ENCODE peak calls at places on chromosomes 3 and 15, in five cellular contexts. L is mucosa of descending colon, R is heart left ventricle, O is choroid plexus epithelial cell, J is hepatocyte. M is an unnamed sample.

GRCh38 chr3:28615071-28615470 is 266.4 kb upstream of the AZI2 start:
- DNase-seq in L (no peak), R (no peak), O (no peak), J (no peak), M (no peak)

GRCh38 chr3:157938154-157938774 is 168.0 kb downstream of the SHOX2 start:
- DNase-seq in L (no peak), R (no peak), O (peak), J (no peak), M (no peak)

GRCh38 chr3:36837089-36837488 is 72.7 kb upstream of the DCLK3 start:
- DNase-seq in L (no peak), R (no peak), O (peak), J (no peak), M (no peak)

GRCh38 chr15:92116320-92116719 is 262.8 kb downstream of the SLCO3A1 start:
- DNase-seq in L (no peak), R (no peak), O (no peak), J (no peak), M (no peak)

GRCh38 chr15:58438956-58439355 is 7.2 kb downstream of the LIPC start:
- DNase-seq in L (no peak), R (peak), O (peak), J (peak), M (no peak)

GRCh38 chr15:85579957-85580694 is 199.7 kb downstream of the AKAP13 start:
- DNase-seq in L (peak), R (peak), O (peak), J (peak), M (no peak)

GRCh38 chr3:51813539-51813938 is 34.5 kb upstream of the IQCF6 start:
- DNase-seq in L (no peak), R (peak), O (no peak), J (no peak), M (no peak)

GRCh38 chr15:95486224-95486623 is 844.3 kb upstream of the NR2F2 start:
- DNase-seq in L (no peak), R (no peak), O (no peak), J (no peak), M (no peak)

GRCh38 chr15:45102226-45102625 is 11.7 kb downstream of the DUOX2 start:
- DNase-seq in L (no peak), R (no peak), O (no peak), J (no peak), M (no peak)

GRCh38 chr15:41416742-41417417 is at the start of gene RTF1:
- DNase-seq in L (peak), R (peak), O (peak), J (peak), M (peak)

GRCh38 chr15:43241100-43241499 is 20.3 kb upstream of the EPB42 start:
- DNase-seq in L (no peak), R (peak), O (peak), J (no peak), M (no peak)
- TF ChIP-seq CTCF in L (no peak), R (no peak), O (no peak), J (no peak), M (no peak)

GRCh38 chr3:86239956-86240355 is 751.0 kb downstream of the VGLL3 start:
- DNase-seq in L (no peak), R (no peak), O (peak), J (no peak), M (no peak)

GRCh38 chr3:86244897-86245296 is 746.1 kb downstream of the VGLL3 start:
- DNase-seq in L (peak), R (no peak), O (no peak), J (no peak), M (no peak)

GRCh38 chr3:86249833-86250232 is 741.1 kb downstream of the VGLL3 start:
- DNase-seq in L (no peak), R (no peak), O (no peak), J (no peak), M (no peak)

DNA sequence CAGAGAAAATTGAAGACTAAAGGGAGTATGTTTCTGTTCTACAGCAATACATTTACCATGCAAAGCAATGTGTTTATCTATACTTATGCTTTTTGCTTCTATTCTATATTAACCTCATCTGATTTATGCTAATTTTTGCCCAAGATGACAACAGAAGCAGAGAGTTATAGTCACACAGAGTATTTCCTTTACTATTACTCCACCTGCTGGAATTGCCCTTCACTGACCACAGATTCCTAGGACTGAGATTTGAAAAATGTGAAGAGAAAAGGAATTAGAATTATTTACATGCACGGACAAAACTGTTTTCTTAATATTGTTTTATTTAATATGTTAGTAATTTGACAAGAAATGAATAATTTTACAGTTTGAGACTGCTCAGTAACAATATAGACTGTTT is 745.6 kb downstream of the VGLL3 start:
- DNase-seq in L (no peak), R (no peak), O (peak), J (peak), M (no peak)
- TF ChIP-seq CTCF in L (no peak), R (no peak), O (peak), J (peak), M (peak)

GRCh38 chr3:86782271-86782670 is 208.7 kb downstream of the VGLL3 start:
- DNase-seq in L (no peak), R (no peak), O (peak), J (no peak), M (no peak)

GRCh38 chr3:86782860-86783259 is 208.1 kb downstream of the VGLL3 start:
- DNase-seq in L (no peak), R (no peak), O (no peak), J (no peak), M (no peak)

GRCh38 chr3:86788371-86788770 is 202.6 kb downstream of the VGLL3 start:
- DNase-seq in L (no peak), R (no peak), O (peak), J (no peak), M (no peak)

GRCh38 chr3:86787091-86787490 is 203.9 kb downstream of the VGLL3 start:
- DNase-seq in L (no peak), R (no peak), O (peak), J (no peak), M (no peak)

DNA sequence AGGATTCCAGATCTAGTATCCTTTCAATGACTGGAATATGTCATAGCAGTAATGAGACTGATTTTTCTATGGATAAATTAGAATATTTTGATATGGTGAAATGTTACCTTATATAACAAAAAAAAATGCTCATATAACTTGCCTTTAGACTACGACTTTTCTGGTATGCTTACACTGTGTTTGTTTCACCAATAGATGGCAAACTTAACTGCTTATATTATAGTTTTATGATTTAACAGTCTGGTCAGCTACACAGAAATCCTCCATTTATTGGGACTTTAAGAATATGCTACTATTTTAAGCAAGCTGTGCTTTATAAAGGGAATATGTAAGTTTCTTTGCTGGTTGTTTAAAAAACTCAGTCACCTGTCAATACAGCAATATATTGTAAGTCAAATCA is 205.6 kb downstream of the VGLL3 start:
- DNase-seq in L (no peak), R (no peak), O (peak), J (peak), M (no peak)
- TF ChIP-seq CTCF in L (no peak), R (no peak), O (peak), J (peak), M (peak)

GRCh38 chr3:32502089-32502943 is at the start of gene CMTM6:
- DNase-seq in L (peak), R (peak), O (peak), J (peak), M (peak)
- TF ChIP-seq CTCF in L (no peak), R (no peak), O (no peak), J (no peak), M (no peak)

GRCh38 chr3:78497692-78498091 is 1270.1 kb downstream of the ROBO1 start:
- DNase-seq in L (no peak), R (no peak), O (peak), J (no peak), M (no peak)
- TF ChIP-seq CTCF in L (no peak), R (no peak), O (peak), J (peak), M (no peak)

DNA sequence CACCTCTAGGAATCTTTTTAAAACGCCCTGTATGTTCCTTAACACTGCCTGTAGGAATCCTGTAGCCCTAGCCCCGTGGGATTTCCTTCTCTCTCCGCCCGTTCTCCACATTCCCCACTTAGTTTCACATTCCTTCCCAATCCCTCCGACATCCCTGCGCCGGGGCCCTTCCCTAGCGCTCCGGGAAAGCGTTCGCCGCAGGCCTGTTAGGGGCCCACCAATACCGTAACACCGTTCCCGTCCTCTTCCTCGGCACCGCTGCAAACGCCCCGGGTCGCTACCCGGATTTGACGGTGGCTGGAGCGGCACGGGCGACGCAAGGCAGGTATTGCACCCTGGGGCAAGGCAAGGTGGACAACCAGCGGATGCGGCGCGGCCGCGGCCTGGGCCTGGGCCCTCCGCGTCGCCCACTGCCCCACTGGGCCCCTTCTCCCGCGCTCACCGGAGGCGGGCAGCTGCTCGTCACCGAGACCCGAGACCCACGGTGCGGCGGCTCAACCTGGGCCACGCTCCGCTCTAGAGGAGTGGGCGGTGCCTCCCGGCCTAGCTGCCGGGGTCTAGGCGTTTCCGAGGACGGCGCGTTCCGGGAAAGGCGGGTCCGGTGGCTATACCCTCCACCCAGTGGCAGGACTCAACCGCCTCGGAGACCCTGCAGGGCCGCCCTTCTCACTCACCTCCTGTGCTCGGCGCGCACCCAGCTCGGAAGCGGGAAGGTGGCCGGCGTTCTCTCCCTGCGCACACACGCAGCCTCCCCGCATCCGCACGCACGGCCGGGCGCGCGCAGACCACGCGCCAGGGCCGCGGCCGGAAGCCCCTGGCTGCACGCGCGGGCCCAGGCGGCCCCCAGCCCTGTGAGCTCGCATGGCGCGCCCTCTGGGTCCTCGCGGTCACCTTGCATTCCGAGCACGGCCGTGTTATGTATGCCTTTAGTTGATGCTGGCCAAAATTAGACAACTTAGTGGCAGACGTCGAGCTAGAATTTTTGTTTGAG is at the start of gene B3GALNT1:
- DNase-seq in L (peak), R (peak), O (peak), J (peak), M (peak)
- TF ChIP-seq CTCF in L (no peak), R (no peak), O (no peak), J (no peak), M (peak)

GRCh38 chr3:123167686-123168085 is 34.1 kb upstream of the SEC22A start:
- DNase-seq in L (no peak), R (no peak), O (no peak), J (no peak), M (no peak)
- TF ChIP-seq CTCF in L (no peak), R (no peak), O (no peak), J (no peak), M (no peak)

M was measured in progenitor cell of endocrine pancreas.